ENCODE peak calls at places on chromosomes 3 and 15, in four cellular contexts. V, X, S and A are unnamed samples.

GRCh38 chr15:38259134-38259533 is 6.5 kb downstream of the SPRED1 start:
- DNase-seq in V (no peak), X (no peak), S (no peak), A (no peak)

GRCh38 chr3:52754373-52754772 is 16.4 kb downstream of the NEK4 start:
- DNase-seq in V (no peak), X (no peak), S (no peak), A (no peak)

GRCh38 chr15:67146214-67146613 is 80.8 kb downstream of the SMAD3 start:
- DNase-seq in V (no peak), X (no peak), S (no peak), A (no peak)

GRCh38 chr15:42623951-42624350 is 48.5 kb downstream of the STARD9 start:
- DNase-seq in V (no peak), X (no peak), S (no peak), A (no peak)

GRCh38 chr15:90552162-90552928 is 22.6 kb downstream of the CRTC3 start:
- DNase-seq in V (no peak), X (no peak), S (no peak), A (no peak)

GRCh38 chr3:41682996-41683395 is 278.9 kb downstream of the ULK4 start:
- DNase-seq in V (no peak), X (no peak), S (no peak), A (no peak)

GRCh38 chr15:58447244-58448010 is 15.6 kb downstream of the LIPC start:
- DNase-seq in V (no peak), X (peak; percentile 74), S (no peak), A (no peak)

GRCh38 chr15:78988361-78988911 is 43.6 kb upstream of the CTSH start:
- DNase-seq in V (no peak), X (peak; percentile 97), S (no peak), A (no peak)

GRCh38 chr3:82274897-82275296 is 513.5 kb upstream of the GBE1 start:
- DNase-seq in V (no peak), X (no peak), S (no peak), A (no peak)

GRCh38 chr3:129182390-129183180 is 1.1 kb downstream of the CNBP start:
- DNase-seq in V (no peak), X (no peak), S (no peak), A (no peak)

GRCh38 chr15:63233667-63234419 is 43.6 kb upstream of the APH1B start:
- DNase-seq in V (no peak), X (no peak), S (no peak), A (no peak)

GRCh38 chr3:28240440-28240839 is 979 bp upstream of the CMC1 start:
- DNase-seq in V (no peak), X (no peak), S (no peak), A (no peak)

GRCh38 chr15:101269479-101270223 is 7.6 kb downstream of the SELENOS start:
- DNase-seq in V (no peak), X (peak; percentile 78), S (no peak), A (no peak)

GRCh38 chr3:26118165-26118564 is 328.3 kb downstream of the OXSM start:
- DNase-seq in V (no peak), X (no peak), S (no peak), A (no peak)

GRCh38 chr3:129441782-129442181 is 1.8 kb downstream of the IFT122 start:
- DNase-seq in V (no peak), X (no peak), S (no peak), A (no peak)

GRCh38 chr3:48662140-48662752 is 440 bp downstream of the CELSR3 start:
- DNase-seq in V (no peak), X (no peak), S (no peak), A (no peak)

GRCh38 chr3:172103724-172104123 is 64.3 kb downstream of the FNDC3B start:
- DNase-seq in V (no peak), X (no peak), S (no peak), A (no peak)

GRCh38 chr15:36883705-36884355 is 216.5 kb downstream of the MEIS2 start:
- DNase-seq in V (peak; percentile 76), X (peak; percentile 95), S (peak; percentile 25), A (peak; percentile 62)

GRCh38 chr3:122635789-122636188 is 44.9 kb upstream of the PARP14 start:
- DNase-seq in V (no peak), X (no peak), S (no peak), A (no peak)

GRCh38 chr15:74642328-74642723 is 26.7 kb downstream of the CLK3 start:
- DNase-seq in V (no peak), X (peak; percentile 54), S (no peak), A (no peak)

GRCh38 chr3:59143447-59143846 is 93.6 kb upstream of the CFAP20DC start:
- DNase-seq in V (no peak), X (no peak), S (no peak), A (no peak)

GRCh38 chr3:124557433-124558232 is 172.6 kb upstream of the UMPS start:
- DNase-seq in V (no peak), X (no peak), S (no peak), A (no peak)

GRCh38 chr15:41821831-41822230 is 6.1 kb upstream of the JMJD7 start:
- DNase-seq in V (no peak), X (no peak), S (no peak), A (no peak)

GRCh38 chr3:28349397-28350000 is 875 bp upstream of the AZI2 start:
- DNase-seq in V (no peak), X (no peak), S (no peak), A (no peak)

GRCh38 chr3:77134801-77135200 is 94.9 kb downstream of the ROBO2 start:
- DNase-seq in V (no peak), X (no peak), S (no peak), A (no peak)